ENCODE peak calls at places on chromosomes 3 and 15, in four cellular contexts. L, B, N and X are unnamed samples.

GRCh38 chr3:151644005-151644685 is 89.6 kb upstream of the AADACL2 start:
- DNase-seq in B (no peak), N (no peak), L (no peak), X (no peak)

GRCh38 chr15:48421362-48421761 is 90.1 kb downstream of the DUT start:
- DNase-seq in N (no peak), L (no peak), B (no peak), X (no peak)

GRCh38 chr3:166444336-166444735 is 607.1 kb upstream of the BCHE start:
- DNase-seq in B (no peak), N (no peak), L (no peak), X (no peak)

GRCh38 chr3:139944256-139944910 is 9.4 kb downstream of the CLSTN2 start:
- DNase-seq in L (no peak), B (no peak), N (no peak), X (no peak)

GRCh38 chr3:191417457-191417729 is 43.6 kb upstream of the PYDC2 start:
- DNase-seq in B (no peak), N (no peak), L (no peak), X (no peak)

GRCh38 chr3:42746455-42747450 is 26.3 kb downstream of the CCDC13 start:
- DNase-seq in N (no peak), B (peak), L (no peak), X (no peak)

GRCh38 chr15:60095711-60096110 is 91.6 kb downstream of the FOXB1 start:
- DNase-seq in N (no peak), L (no peak), B (no peak), X (no peak)

GRCh38 chr3:178703268-178703975 is 167.2 kb downstream of the KCNMB2 start:
- DNase-seq in B (no peak), N (no peak), L (no peak), X (no peak)

GRCh38 chr3:197404030-197404429 is 105.6 kb upstream of the DLG1 start:
- DNase-seq in N (no peak), L (no peak), B (no peak), X (no peak)

GRCh38 chr3:149736180-149737100 is 15.8 kb downstream of the COMMD2 start:
- DNase-seq in N (no peak), L (no peak), B (peak), X (no peak)

GRCh38 chr15:57972801-57973311 is 92.7 kb downstream of the ALDH1A2 start:
- DNase-seq in B (no peak), N (no peak), L (no peak), X (no peak)

GRCh38 chr15:86491118-86491517 is 411.4 kb downstream of the AGBL1 start:
- DNase-seq in B (no peak), L (no peak), N (no peak), X (no peak)

GRCh38 chr15:45307230-45307924 is 55.3 kb downstream of the SLC28A2 start:
- DNase-seq in L (peak), N (peak), B (peak), X (no peak)

GRCh38 chr3:189270248-189270832 is 98.6 kb downstream of the TPRG1 start:
- DNase-seq in L (no peak), B (peak), N (no peak), X (peak)

GRCh38 chr3:42492508-42493080 is 9.8 kb upstream of the VIPR1 start:
- DNase-seq in L (no peak), B (no peak), N (no peak), X (no peak)

GRCh38 chr3:129994883-129995559 is 20.5 kb downstream of the TRH start:
- DNase-seq in L (no peak), N (no peak), B (no peak), X (no peak)

GRCh38 chr15:73866881-73867410 is 6.4 kb upstream of the TBC1D21 start:
- DNase-seq in L (peak), N (no peak), B (no peak), X (peak)

GRCh38 chr15:88708256-88709054 is 69.6 kb downstream of the ISG20 start:
- DNase-seq in L (no peak), N (no peak), B (no peak), X (no peak)

GRCh38 chr3:180417241-180417640 is 184.7 kb upstream of the TTC14 start:
- DNase-seq in L (no peak), B (no peak), N (no peak), X (no peak)

GRCh38 chr3:192570315-192570714 is 157.0 kb downstream of the FGF12 start:
- DNase-seq in L (no peak), N (no peak), B (no peak), X (no peak)

GRCh38 chr3:66499881-66500574 is 794 bp downstream of the LRIG1 start:
- DNase-seq in N (no peak), B (no peak), L (no peak), X (peak)

GRCh38 chr3:186459108-186459467 is 85.1 kb downstream of the CRYGS start:
- DNase-seq in N (no peak), L (peak), B (no peak), X (no peak)

GRCh38 chr15:91116379-91117067 is 16.5 kb downstream of the SV2B start:
- DNase-seq in L (no peak), N (peak), B (peak), X (no peak)

GRCh38 chr3:125033135-125033534 is 22.7 kb downstream of the HEG1 start:
- DNase-seq in N (no peak), B (no peak), L (no peak), X (no peak)

GRCh38 chr3:186772886-186773417 is 10.4 kb upstream of the EIF4A2 start:
- DNase-seq in N (no peak), L (no peak), B (no peak), X (peak)

GRCh38 chr15:70566047-70566835 is 197.1 kb downstream of the UACA start:
- DNase-seq in B (no peak), N (no peak), L (no peak), X (no peak)

GRCh38 chr15:38176155-38176554 is 76.5 kb upstream of the SPRED1 start:
- DNase-seq in B (no peak), N (peak), L (peak), X (no peak)

GRCh38 chr3:43790060-43790459 is 99.3 kb downstream of the ABHD5 start:
- DNase-seq in B (no peak), N (no peak), L (no peak), X (no peak)

GRCh38 chr3:127680790-127681189 is 8.0 kb downstream of the ABTB1 start:
- DNase-seq in L (no peak), B (no peak), N (no peak), X (no peak)

GRCh38 chr3:134326126-134326525 is 48.1 kb downstream of the AMOTL2 start:
- DNase-seq in N (no peak), B (no peak), L (no peak), X (no peak)

GRCh38 chr3:64344721-64345207 is 119.5 kb upstream of the PRICKLE2 start:
- DNase-seq in N (no peak), B (no peak), L (no peak), X (peak)

GRCh38 chr3:71050521-71051258 is 532.8 kb downstream of the FOXP1 start:
- DNase-seq in N (no peak), L (peak), B (peak), X (no peak)

GRCh38 chr3:164903820-164904451 is 174.4 kb downstream of the SI start:
- DNase-seq in B (no peak), L (no peak), N (no peak), X (no peak)

GRCh38 chr3:25563601-25564000 is 101.1 kb downstream of the TOP2B start:
- DNase-seq in B (no peak), L (no peak), N (no peak), X (no peak)

GRCh38 chr3:100316656-100317069 is 17.9 kb upstream of the NIT2 start:
- DNase-seq in B (peak), N (no peak), L (peak), X (no peak)

GRCh38 chr15:72312605-72313447 is 7.1 kb downstream of the CELF6 start:
- DNase-seq in L (peak), B (peak), N (no peak), X (peak)

GRCh38 chr3:138174421-138175122 is at the start of gene DBR1:
- DNase-seq in B (peak), N (peak), L (peak), X (peak)
- TF ChIP-seq ETV6 in B (peak), N (no peak), L (no peak), X (peak)

DNA sequence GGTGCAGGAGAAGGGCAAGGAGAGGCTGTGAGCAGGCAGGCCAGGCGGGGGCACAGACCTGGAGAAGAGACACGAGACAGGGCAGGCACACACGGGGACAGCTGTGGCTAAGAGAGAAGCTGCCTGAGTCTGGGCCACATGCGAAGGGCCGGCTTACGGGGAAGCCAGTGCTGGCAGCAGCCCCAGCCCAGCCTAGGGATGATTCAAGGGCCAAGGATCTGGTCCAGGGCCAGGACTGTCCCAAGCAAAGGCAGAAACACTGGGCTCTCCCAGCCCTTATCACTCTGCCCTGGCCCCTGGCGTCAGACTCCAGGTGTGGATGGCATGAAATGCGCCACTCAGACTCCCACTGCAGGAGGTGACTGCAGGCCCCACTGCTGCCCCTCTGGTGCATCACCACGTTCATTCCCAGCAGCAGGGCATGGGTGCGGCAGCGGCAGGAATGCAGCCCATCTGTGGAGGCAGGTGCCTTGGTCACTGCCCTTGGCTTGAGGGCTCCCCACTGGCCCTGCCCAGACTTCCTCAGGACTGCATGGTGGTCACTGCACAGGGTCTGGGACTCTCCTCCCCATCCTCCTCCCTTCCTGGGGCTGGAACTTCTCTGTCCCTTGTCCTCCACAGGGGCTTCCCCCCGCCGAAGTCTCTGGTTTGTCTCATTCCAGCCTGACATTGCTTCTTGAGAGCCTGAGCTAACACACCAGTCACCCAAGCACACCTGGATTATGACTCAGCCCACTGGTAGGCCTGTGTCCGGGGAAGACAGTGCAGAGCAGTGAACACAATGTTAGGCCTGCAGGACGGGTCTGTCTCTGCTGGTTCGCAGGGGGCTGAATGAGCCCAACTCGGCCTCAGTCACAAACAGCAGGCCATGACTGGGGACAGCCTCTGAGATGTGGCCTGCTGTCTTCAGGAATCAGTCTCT is 69.3 kb downstream of the TBC1D2B start:
- DNase-seq in L (no peak), N (no peak), B (no peak), X (no peak)
- TF ChIP-seq ETV6 in L (no peak), N (no peak), B (no peak), X (no peak)

GRCh38 chr3:45704544-45704943 is 15.3 kb downstream of the SACM1L start:
- DNase-seq in N (no peak), L (no peak), B (no peak), X (no peak)
- TF ChIP-seq ETV6 in N (no peak), L (no peak), B (no peak), X (no peak)

DNA sequence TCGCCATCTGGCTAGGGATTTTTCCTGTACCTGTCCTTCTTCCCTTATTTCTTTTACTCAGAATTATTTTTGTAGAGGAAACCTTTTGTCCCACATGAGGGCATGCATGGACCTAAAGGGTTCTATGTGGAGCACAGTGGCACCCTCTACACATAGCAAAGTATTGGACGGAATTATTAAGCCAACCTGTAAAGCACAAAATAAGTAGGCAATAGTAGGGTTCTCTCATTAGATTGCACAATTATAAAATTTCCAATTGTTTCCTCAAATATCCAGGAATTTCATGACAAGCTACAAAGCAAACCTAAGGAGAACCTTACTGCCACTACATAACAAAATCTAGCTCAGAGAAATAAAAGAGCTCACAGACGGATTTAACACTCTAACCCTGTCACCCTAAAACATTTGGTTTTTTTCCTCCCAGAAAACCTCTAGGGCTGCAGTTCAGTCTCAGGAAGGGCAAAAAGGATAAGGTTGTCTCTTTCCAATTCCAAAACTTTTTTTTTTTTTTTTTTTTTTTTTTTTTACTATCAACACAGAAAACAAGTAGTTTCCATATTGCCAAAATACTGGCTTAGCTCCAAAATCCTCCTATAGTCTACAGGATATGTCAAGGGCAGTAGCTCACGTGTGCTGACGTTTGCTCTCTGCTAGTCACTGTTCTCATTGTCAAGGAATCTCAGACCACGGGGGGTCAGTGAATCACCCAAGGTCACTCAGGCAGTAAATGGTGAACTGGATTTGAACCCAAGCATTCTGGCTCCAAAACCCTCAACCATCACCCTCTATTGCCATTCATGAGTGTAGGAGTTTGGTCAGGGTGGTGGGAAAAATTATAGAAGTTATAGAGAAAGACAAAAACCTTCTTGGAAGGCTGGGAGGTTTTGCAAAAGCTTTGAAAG is 52.3 kb downstream of the NCEH1 start:
- DNase-seq in B (peak), L (peak), N (no peak), X (peak)
- TF ChIP-seq ETV6 in B (no peak), L (no peak), N (no peak), X (no peak)

DNA sequence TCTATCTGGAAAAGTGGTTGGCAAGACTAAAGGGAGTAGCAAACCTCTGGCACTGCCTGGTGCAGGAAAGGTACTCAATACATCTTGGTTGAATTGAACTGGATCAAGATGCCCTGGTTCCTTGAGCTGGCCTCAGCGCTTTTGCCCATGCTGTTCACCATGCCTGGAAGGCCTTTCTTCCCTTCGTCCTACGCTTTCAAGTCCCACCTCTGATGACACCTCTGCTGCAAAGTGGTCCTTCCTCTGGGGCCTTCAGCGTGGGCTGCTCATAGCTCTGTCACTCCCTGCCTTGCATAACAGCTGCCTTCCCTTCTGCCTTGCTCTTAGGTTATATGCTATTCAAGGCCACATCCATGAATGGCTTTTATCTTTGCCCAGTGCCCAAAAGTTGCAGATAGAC is 23.0 kb downstream of the ITGA11 start:
- DNase-seq in N (no peak), B (no peak), L (no peak), X (no peak)
- TF ChIP-seq ETV6 in N (no peak), B (no peak), L (no peak), X (no peak)

DNA sequence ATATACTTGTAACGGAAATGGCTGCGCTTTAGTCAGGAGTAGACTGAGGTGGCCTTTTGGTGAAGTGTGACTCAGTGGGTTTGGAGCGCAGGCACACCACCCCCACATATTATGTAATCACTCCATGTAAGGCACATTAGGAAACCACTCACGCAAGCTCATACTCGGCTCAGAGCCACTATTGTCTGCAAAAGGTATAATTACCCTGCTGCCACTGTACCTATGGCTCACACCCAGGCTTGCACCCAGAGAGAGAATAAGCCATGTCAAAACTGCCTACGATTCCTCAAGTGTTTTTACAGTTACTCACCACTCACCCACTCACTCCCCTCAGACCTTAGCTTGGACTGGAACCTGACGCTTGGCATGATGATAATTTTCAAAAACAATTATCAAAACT is 611.9 kb upstream of the CCDC54 start:
- DNase-seq in N (no peak), L (no peak), B (no peak), X (no peak)
- TF ChIP-seq ETV6 in N (no peak), L (no peak), B (no peak), X (no peak)

DNA sequence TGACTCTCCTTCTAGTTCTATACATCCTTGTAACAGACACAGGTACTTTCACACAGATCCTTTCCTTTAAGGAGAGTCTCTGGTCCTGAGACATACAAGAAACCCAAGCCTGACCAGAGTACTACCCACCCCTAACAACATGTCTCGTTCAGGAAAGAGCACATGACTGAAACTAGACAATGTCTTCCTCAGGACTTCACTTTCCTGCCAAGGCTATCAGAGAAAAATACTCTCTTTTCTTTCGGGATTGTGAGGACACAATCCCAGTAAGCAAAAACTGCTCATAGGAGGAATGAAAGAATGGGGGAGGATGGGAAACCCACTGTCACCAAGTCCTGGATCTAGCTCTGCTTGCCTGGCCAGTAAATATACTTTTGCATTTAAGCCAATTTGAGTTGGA is 11.5 kb upstream of the ANKRD28 start:
- DNase-seq in L (no peak), N (no peak), B (no peak), X (no peak)
- TF ChIP-seq ETV6 in L (no peak), N (no peak), B (no peak), X (no peak)

GRCh38 chr15:26083457-26084350 is 220.6 kb upstream of the ATP10A start:
- DNase-seq in L (no peak), B (no peak), N (no peak), X (no peak)
- TF ChIP-seq ETV6 in L (no peak), B (no peak), N (no peak), X (no peak)

GRCh38 chr3:13206799-13207577 is 133.8 kb upstream of the IQSEC1 start:
- DNase-seq in L (no peak), B (no peak), N (no peak), X (no peak)
- TF ChIP-seq ETV6 in L (no peak), B (no peak), N (no peak), X (no peak)